ENCODE peak calls at places on chromosomes 5 and 9, in five cellular contexts. One of them, this sample, is unnamed.
A peak's percentile ranks its signal among the peaks of the same experiment; 100 is the strongest.

GRCh38 chr5:130024006-130024405 is 119.7 kb downstream of the CHSY3 start:
- DNase-seq in trophoblast cell: no peak
- DNase-seq in neuronal stem cell: no peak
- DNase-seq in H1: no peak
- DNase-seq in mesenchymal stem cell: peak; percentile 13
- DNase-seq in this sample: no peak

GRCh38 chr9:122277285-122277897 is 12.7 kb downstream of the MRRF start:
- DNase-seq in mesenchymal stem cell: no peak
- DNase-seq in neuronal stem cell: no peak
- DNase-seq in H1: no peak
- DNase-seq in trophoblast cell: no peak
- DNase-seq in this sample: no peak

GRCh38 chr9:127977877-127978647 is 2.7 kb downstream of the EEIG1 start:
- DNase-seq in trophoblast cell: peak; percentile 19
- DNase-seq in H1: no peak
- DNase-seq in neuronal stem cell: no peak
- DNase-seq in mesenchymal stem cell: peak; percentile 82
- DNase-seq in this sample: no peak

GRCh38 chr5:72167790-72168189 is 60.5 kb downstream of the MAP1B start:
- DNase-seq in mesenchymal stem cell: no peak
- DNase-seq in H1: no peak
- DNase-seq in trophoblast cell: no peak
- DNase-seq in neuronal stem cell: no peak
- DNase-seq in this sample: no peak

GRCh38 chr5:89729623-89730390 is 679.7 kb downstream of the CETN3 start:
- DNase-seq in trophoblast cell: no peak
- DNase-seq in neuronal stem cell: no peak
- DNase-seq in mesenchymal stem cell: peak; percentile 10
- DNase-seq in H1: no peak
- DNase-seq in this sample: no peak

GRCh38 chr5:35622974-35623373 is 5.3 kb downstream of the SPEF2 start:
- DNase-seq in neuronal stem cell: no peak
- DNase-seq in H1: no peak
- DNase-seq in trophoblast cell: no peak
- DNase-seq in mesenchymal stem cell: no peak
- DNase-seq in this sample: no peak

GRCh38 chr5:132510076-132510475 is 19.5 kb upstream of the IRF1 start:
- DNase-seq in neuronal stem cell: no peak
- DNase-seq in trophoblast cell: no peak
- DNase-seq in H1: no peak
- DNase-seq in mesenchymal stem cell: peak; percentile 97
- DNase-seq in this sample: no peak

GRCh38 chr5:81172710-81173109 is 60.4 kb upstream of the CKMT2 start:
- DNase-seq in trophoblast cell: no peak
- DNase-seq in mesenchymal stem cell: no peak
- DNase-seq in neuronal stem cell: no peak
- DNase-seq in H1: no peak
- DNase-seq in this sample: no peak

GRCh38 chr9:77997611-77998349 is 33.8 kb downstream of the GNAQ start:
- DNase-seq in mesenchymal stem cell: peak; percentile 64
- DNase-seq in H1: no peak
- DNase-seq in trophoblast cell: no peak
- DNase-seq in neuronal stem cell: no peak
- DNase-seq in this sample: no peak

GRCh38 chr5:165334186-165334585 is 1828.8 kb downstream of the MAT2B start:
- DNase-seq in trophoblast cell: no peak
- DNase-seq in H1: no peak
- DNase-seq in mesenchymal stem cell: no peak
- DNase-seq in neuronal stem cell: no peak
- DNase-seq in this sample: no peak

GRCh38 chr9:33908749-33909148 is 91.8 kb downstream of the UBE2R2 start:
- DNase-seq in neuronal stem cell: no peak
- DNase-seq in mesenchymal stem cell: no peak
- DNase-seq in H1: no peak
- DNase-seq in trophoblast cell: no peak
- DNase-seq in this sample: no peak

GRCh38 chr5:151596839-151597539 is 5.9 kb upstream of the FAT2 start:
- DNase-seq in H1: no peak
- DNase-seq in mesenchymal stem cell: no peak
- DNase-seq in trophoblast cell: peak; percentile 86
- DNase-seq in neuronal stem cell: peak; percentile 56
- DNase-seq in this sample: peak; percentile 60

GRCh38 chr9:16058131-16058549 is 505.3 kb downstream of the CCDC171 start:
- DNase-seq in neuronal stem cell: no peak
- DNase-seq in trophoblast cell: peak; percentile 58
- DNase-seq in mesenchymal stem cell: peak; percentile 51
- DNase-seq in H1: no peak
- DNase-seq in this sample: no peak

GRCh38 chr5:68171101-68171558 is 44.4 kb upstream of the PIK3R1 start:
- DNase-seq in trophoblast cell: no peak
- DNase-seq in neuronal stem cell: peak; percentile 31
- DNase-seq in mesenchymal stem cell: peak; percentile 20
- DNase-seq in H1: no peak
- DNase-seq in this sample: no peak

GRCh38 chr9:107760469-107761242 is 271.1 kb upstream of the KLF4 start:
- DNase-seq in mesenchymal stem cell: no peak
- DNase-seq in H1: no peak
- DNase-seq in trophoblast cell: peak; percentile 34
- DNase-seq in neuronal stem cell: no peak
- DNase-seq in this sample: no peak

GRCh38 chr5:33146916-33147315 is 293.8 kb upstream of the TARS1 start:
- DNase-seq in mesenchymal stem cell: peak; percentile 10
- DNase-seq in neuronal stem cell: no peak
- DNase-seq in trophoblast cell: no peak
- DNase-seq in H1: no peak
- DNase-seq in this sample: no peak

GRCh38 chr5:151056367-151057306 is 24.2 kb downstream of the TNIP1 start:
- DNase-seq in mesenchymal stem cell: no peak
- DNase-seq in neuronal stem cell: no peak
- DNase-seq in trophoblast cell: no peak
- DNase-seq in H1: no peak
- DNase-seq in this sample: no peak

GRCh38 chr5:157819502-157820125 is 39.3 kb downstream of the CLINT1 start:
- DNase-seq in trophoblast cell: no peak
- DNase-seq in H1: no peak
- DNase-seq in neuronal stem cell: peak; percentile 21
- DNase-seq in mesenchymal stem cell: no peak
- DNase-seq in this sample: no peak

GRCh38 chr9:27369591-27369990 is 72.6 kb upstream of the EQTN start:
- DNase-seq in neuronal stem cell: no peak
- DNase-seq in mesenchymal stem cell: no peak
- DNase-seq in H1: no peak
- DNase-seq in trophoblast cell: no peak
- DNase-seq in this sample: peak; percentile 75

GRCh38 chr9:93893899-93894690 is 61.1 kb downstream of the BARX1 start:
- DNase-seq in neuronal stem cell: no peak
- DNase-seq in mesenchymal stem cell: no peak
- DNase-seq in trophoblast cell: no peak
- DNase-seq in H1: peak; percentile 36
- DNase-seq in this sample: peak; percentile 16

GRCh38 chr5:93117753-93118531 is 463.1 kb downstream of the NR2F1-AS1 start:
- DNase-seq in trophoblast cell: no peak
- DNase-seq in neuronal stem cell: no peak
- DNase-seq in mesenchymal stem cell: peak; percentile 41
- DNase-seq in H1: no peak
- DNase-seq in this sample: no peak

GRCh38 chr5:158434749-158435148 is 575.8 kb upstream of the CLINT1 start:
- DNase-seq in H1: no peak
- DNase-seq in neuronal stem cell: no peak
- DNase-seq in trophoblast cell: no peak
- DNase-seq in mesenchymal stem cell: no peak
- DNase-seq in this sample: no peak

GRCh38 chr9:84953797-84954695 is 284.5 kb downstream of the NTRK2 start:
- DNase-seq in trophoblast cell: peak; percentile 83
- DNase-seq in H1: peak; percentile 92
- DNase-seq in mesenchymal stem cell: peak; percentile 61
- DNase-seq in neuronal stem cell: peak; percentile 78
- DNase-seq in this sample: peak; percentile 87

GRCh38 chr9:97601228-97601898 is 31.8 kb downstream of the TSTD2 start:
- DNase-seq in neuronal stem cell: no peak
- DNase-seq in mesenchymal stem cell: no peak
- DNase-seq in trophoblast cell: no peak
- DNase-seq in H1: no peak
- DNase-seq in this sample: no peak

GRCh38 chr5:43514816-43515677 is at the start of gene C5orf34:
- DNase-seq in mesenchymal stem cell: peak; percentile 96
- DNase-seq in trophoblast cell: peak; percentile 99
- DNase-seq in neuronal stem cell: peak; percentile 94
- DNase-seq in H1: peak; percentile 96
- DNase-seq in this sample: peak; percentile 97

GRCh38 chr5:15496886-15497285 is 3.1 kb upstream of the FBXL7 start:
- DNase-seq in H1: no peak
- DNase-seq in neuronal stem cell: no peak
- DNase-seq in trophoblast cell: no peak
- DNase-seq in mesenchymal stem cell: no peak
- DNase-seq in this sample: no peak

GRCh38 chr5:140246378-140247122 is 56.4 kb downstream of the PFDN1 start:
- DNase-seq in neuronal stem cell: no peak
- DNase-seq in trophoblast cell: no peak
- DNase-seq in mesenchymal stem cell: peak; percentile 94
- DNase-seq in H1: no peak
- DNase-seq in this sample: no peak

GRCh38 chr9:112401175-112401815 is 21.4 kb downstream of the HSDL2 start:
- DNase-seq in H1: no peak
- DNase-seq in neuronal stem cell: no peak
- DNase-seq in mesenchymal stem cell: no peak
- DNase-seq in trophoblast cell: no peak
- DNase-seq in this sample: no peak

GRCh38 chr5:62371409-62371808 is 32.3 kb downstream of the DIMT1 start:
- DNase-seq in neuronal stem cell: no peak
- DNase-seq in H1: no peak
- DNase-seq in trophoblast cell: no peak
- DNase-seq in mesenchymal stem cell: no peak
- DNase-seq in this sample: no peak

GRCh38 chr9:132035679-132036078 is 44.0 kb downstream of the MED27 start:
- DNase-seq in H1: no peak
- DNase-seq in neuronal stem cell: no peak
- DNase-seq in mesenchymal stem cell: no peak
- DNase-seq in trophoblast cell: no peak
- DNase-seq in this sample: no peak

GRCh38 chr9:127170652-127171051 is 48.2 kb upstream of the ANGPTL2 start:
- DNase-seq in mesenchymal stem cell: no peak
- DNase-seq in trophoblast cell: no peak
- DNase-seq in neuronal stem cell: no peak
- DNase-seq in H1: no peak
- DNase-seq in this sample: no peak

GRCh38 chr5:55509768-55510522 is 24.8 kb downstream of the PLPP1 start:
- DNase-seq in trophoblast cell: peak; percentile 64
- DNase-seq in H1: no peak
- DNase-seq in mesenchymal stem cell: no peak
- DNase-seq in neuronal stem cell: no peak
- DNase-seq in this sample: no peak

GRCh38 chr5:173793677-173794570 is 94.2 kb upstream of the CPEB4 start:
- DNase-seq in neuronal stem cell: no peak
- DNase-seq in trophoblast cell: no peak
- DNase-seq in mesenchymal stem cell: no peak
- DNase-seq in H1: no peak
- DNase-seq in this sample: no peak

GRCh38 chr9:77649109-77649812 is 1.1 kb upstream of the GNA14 start:
- DNase-seq in mesenchymal stem cell: peak; percentile 28
- DNase-seq in trophoblast cell: peak; percentile 54
- DNase-seq in H1: no peak
- DNase-seq in neuronal stem cell: no peak
- DNase-seq in this sample: no peak

GRCh38 chr9:15374310-15374709 is 48.4 kb upstream of the SNAPC3 start:
- DNase-seq in neuronal stem cell: no peak
- DNase-seq in mesenchymal stem cell: no peak
- DNase-seq in H1: no peak
- DNase-seq in trophoblast cell: no peak
- DNase-seq in this sample: no peak

GRCh38 chr5:134005415-134006118 is 792 bp upstream of the VDAC1 start:
- DNase-seq in trophoblast cell: no peak
- DNase-seq in H1: peak; percentile 71
- DNase-seq in mesenchymal stem cell: no peak
- DNase-seq in neuronal stem cell: no peak
- DNase-seq in this sample: peak; percentile 70

GRCh38 chr9:38373679-38374078 is 18.8 kb upstream of the ALDH1B1 start:
- DNase-seq in trophoblast cell: no peak
- DNase-seq in mesenchymal stem cell: no peak
- DNase-seq in H1: no peak
- DNase-seq in neuronal stem cell: no peak
- DNase-seq in this sample: no peak

GRCh38 chr5:97842687-97843086 is 659.6 kb upstream of the RIOK2 start:
- DNase-seq in trophoblast cell: no peak
- DNase-seq in H1: no peak
- DNase-seq in neuronal stem cell: no peak
- DNase-seq in mesenchymal stem cell: no peak
- DNase-seq in this sample: no peak
- H3K23ac ChIP-seq in trophoblast cell: no peak overlapping the region
- H3K23ac ChIP-seq in H1: no peak overlapping the region
- H3K23ac ChIP-seq in neuronal stem cell: no peak overlapping the region
- H3K23ac ChIP-seq in mesenchymal stem cell: no peak overlapping the region
- H3K23ac ChIP-seq in this sample: no peak overlapping the region

GRCh38 chr5:75031366-75031765 is 21.0 kb downstream of the GCNT4 start:
- DNase-seq in mesenchymal stem cell: no peak
- DNase-seq in trophoblast cell: no peak
- DNase-seq in H1: no peak
- DNase-seq in neuronal stem cell: no peak
- DNase-seq in this sample: no peak

GRCh38 chr5:75037106-75037505 is 15.3 kb downstream of the GCNT4 start:
- DNase-seq in neuronal stem cell: no peak
- DNase-seq in H1: no peak
- DNase-seq in trophoblast cell: peak; percentile 96
- DNase-seq in mesenchymal stem cell: peak; percentile 79
- DNase-seq in this sample: peak; percentile 41

GRCh38 chr5:75034137-75034739 is 18.1 kb downstream of the GCNT4 start:
- DNase-seq in mesenchymal stem cell: no peak
- DNase-seq in trophoblast cell: no peak
- DNase-seq in neuronal stem cell: no peak
- DNase-seq in H1: no peak
- DNase-seq in this sample: no peak
- H2BK12ac ChIP-seq in mesenchymal stem cell: no peak overlapping the region
- H2BK12ac ChIP-seq in trophoblast cell: no peak overlapping the region
- H2BK12ac ChIP-seq in neuronal stem cell: no peak overlapping the region
- H2BK12ac ChIP-seq in H1: no peak overlapping the region
- H2BK12ac ChIP-seq in this sample: no peak overlapping the region

GRCh38 chr9:130138791-130139190 is 33.4 kb upstream of the NCS1 start:
- DNase-seq in H1: no peak
- DNase-seq in mesenchymal stem cell: peak; percentile 75
- DNase-seq in neuronal stem cell: no peak
- DNase-seq in trophoblast cell: peak; percentile 22
- DNase-seq in this sample: no peak
- H3K23ac ChIP-seq in H1: no peak overlapping the region
- H3K23ac ChIP-seq in mesenchymal stem cell: no peak overlapping the region
- H3K23ac ChIP-seq in neuronal stem cell: no peak overlapping the region
- H3K23ac ChIP-seq in trophoblast cell: no peak overlapping the region
- H3K23ac ChIP-seq in this sample: no peak overlapping the region

DNA sequence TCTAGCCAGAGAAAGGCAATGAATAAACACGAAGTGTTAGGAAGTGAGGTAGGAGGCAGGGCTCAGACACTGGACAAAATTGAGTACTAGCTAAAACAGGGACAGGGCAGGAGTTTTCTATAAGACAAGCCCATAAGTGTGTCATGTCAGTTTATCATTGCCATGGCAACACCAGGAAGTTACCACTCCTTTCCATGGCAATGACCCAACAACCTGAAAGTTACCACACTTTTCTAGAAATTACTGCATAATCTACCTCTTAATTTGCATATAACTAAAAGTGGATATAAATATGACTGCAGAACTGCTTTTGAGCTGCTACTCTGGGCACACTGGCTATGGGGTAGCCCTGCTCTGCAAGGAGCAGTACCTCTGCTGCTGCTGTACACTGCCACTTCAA is 442.5 kb upstream of the COX7C start:
- DNase-seq in trophoblast cell: no peak
- DNase-seq in mesenchymal stem cell: peak; percentile 38
- DNase-seq in H1: no peak
- DNase-seq in neuronal stem cell: no peak
- DNase-seq in this sample: no peak
- H2BK12ac ChIP-seq in trophoblast cell: no peak overlapping the region
- H2BK12ac ChIP-seq in mesenchymal stem cell: no peak overlapping the region
- H2BK12ac ChIP-seq in H1: no peak overlapping the region
- H2BK12ac ChIP-seq in neuronal stem cell: no peak overlapping the region
- H2BK12ac ChIP-seq in this sample: no peak overlapping the region

This sample was measured in H9.